ENCODE peak calls at places on chromosome 6, in nine cellular contexts. One of them, this sample, is unnamed.

GRCh38 chr6:53306819-53307347 is 41.9 kb downstream of the ELOVL5 start:
- DNase-seq in GM20000: peak; percentile 65
- DNase-seq in neural crest cell: no peak
- DNase-seq in nephron progenitor cell: no peak
- DNase-seq in left lung: no peak
- DNase-seq in brain microvascular endothelial cell: no peak
- DNase-seq in Calu3: peak; percentile 6
- DNase-seq in cardiac fibroblast: no peak
- DNase-seq in tibial nerve: no peak
- DNase-seq in this sample: no peak

GRCh38 chr6:155647354-155647753 is 191.7 kb upstream of the NOX3 start:
- DNase-seq in Calu3: no peak
- DNase-seq in left lung: no peak
- DNase-seq in tibial nerve: no peak
- DNase-seq in brain microvascular endothelial cell: no peak
- DNase-seq in cardiac fibroblast: peak; percentile 2
- DNase-seq in nephron progenitor cell: no peak
- DNase-seq in GM20000: no peak
- DNase-seq in neural crest cell: no peak
- DNase-seq in this sample: no peak

GRCh38 chr6:134714679-134715078 is 235.2 kb downstream of the ALDH8A1 start:
- DNase-seq in Calu3: peak; percentile 76
- DNase-seq in brain microvascular endothelial cell: no peak
- DNase-seq in nephron progenitor cell: no peak
- DNase-seq in neural crest cell: no peak
- DNase-seq in tibial nerve: no peak
- DNase-seq in GM20000: no peak
- DNase-seq in cardiac fibroblast: peak; percentile 79
- DNase-seq in left lung: peak; percentile 85
- DNase-seq in this sample: peak; percentile 29

GRCh38 chr6:73027691-73028090 is 197.6 kb downstream of the KHDC1L start:
- DNase-seq in cardiac fibroblast: no peak
- DNase-seq in GM20000: no peak
- DNase-seq in nephron progenitor cell: no peak
- DNase-seq in Calu3: no peak
- DNase-seq in tibial nerve: no peak
- DNase-seq in brain microvascular endothelial cell: no peak
- DNase-seq in neural crest cell: no peak
- DNase-seq in left lung: no peak
- DNase-seq in this sample: no peak

GRCh38 chr6:108627692-108628565 is 67.2 kb downstream of the FOXO3 start:
- DNase-seq in cardiac fibroblast: peak; percentile 50
- DNase-seq in GM20000: no peak
- DNase-seq in nephron progenitor cell: no peak
- DNase-seq in neural crest cell: no peak
- DNase-seq in brain microvascular endothelial cell: peak; percentile 31
- DNase-seq in tibial nerve: no peak
- DNase-seq in left lung: no peak
- DNase-seq in Calu3: no peak
- DNase-seq in this sample: no peak

GRCh38 chr6:77425676-77426075 is 37.6 kb downstream of the HTR1B start:
- DNase-seq in cardiac fibroblast: peak; percentile 62
- DNase-seq in brain microvascular endothelial cell: no peak
- DNase-seq in Calu3: no peak
- DNase-seq in tibial nerve: no peak
- DNase-seq in left lung: no peak
- DNase-seq in nephron progenitor cell: no peak
- DNase-seq in GM20000: no peak
- DNase-seq in neural crest cell: no peak
- DNase-seq in this sample: no peak

GRCh38 chr6:165646484-165646883 is 16.6 kb downstream of the PDE10A start:
- DNase-seq in cardiac fibroblast: no peak
- DNase-seq in brain microvascular endothelial cell: no peak
- DNase-seq in GM20000: no peak
- DNase-seq in nephron progenitor cell: no peak
- DNase-seq in neural crest cell: no peak
- DNase-seq in left lung: no peak
- DNase-seq in tibial nerve: no peak
- DNase-seq in Calu3: no peak
- DNase-seq in this sample: no peak

GRCh38 chr6:43933111-43933885 is 163.3 kb downstream of the VEGFA start:
- DNase-seq in brain microvascular endothelial cell: no peak
- DNase-seq in neural crest cell: no peak
- DNase-seq in cardiac fibroblast: no peak
- DNase-seq in nephron progenitor cell: peak; percentile 69
- DNase-seq in tibial nerve: no peak
- DNase-seq in GM20000: no peak
- DNase-seq in left lung: no peak
- DNase-seq in Calu3: no peak
- DNase-seq in this sample: no peak

GRCh38 chr6:155541976-155542375 is 86.3 kb upstream of the NOX3 start:
- DNase-seq in neural crest cell: no peak
- DNase-seq in cardiac fibroblast: no peak
- DNase-seq in GM20000: no peak
- DNase-seq in left lung: no peak
- DNase-seq in tibial nerve: no peak
- DNase-seq in Calu3: no peak
- DNase-seq in brain microvascular endothelial cell: no peak
- DNase-seq in nephron progenitor cell: no peak
- DNase-seq in this sample: no peak

GRCh38 chr6:160069050-160069454 is 52.6 kb upstream of the SLC22A1 start:
- DNase-seq in GM20000: peak; percentile 37
- DNase-seq in nephron progenitor cell: no peak
- DNase-seq in left lung: no peak
- DNase-seq in neural crest cell: no peak
- DNase-seq in Calu3: no peak
- DNase-seq in brain microvascular endothelial cell: no peak
- DNase-seq in cardiac fibroblast: no peak
- DNase-seq in tibial nerve: no peak
- DNase-seq in this sample: no peak

GRCh38 chr6:147852772-147853171 is 344.3 kb downstream of the SAMD5 start:
- DNase-seq in nephron progenitor cell: no peak
- DNase-seq in Calu3: no peak
- DNase-seq in GM20000: no peak
- DNase-seq in tibial nerve: no peak
- DNase-seq in neural crest cell: no peak
- DNase-seq in cardiac fibroblast: no peak
- DNase-seq in brain microvascular endothelial cell: no peak
- DNase-seq in left lung: no peak
- DNase-seq in this sample: no peak

GRCh38 chr6:147855823-147856222 is 347.3 kb downstream of the SAMD5 start:
- DNase-seq in Calu3: no peak
- DNase-seq in cardiac fibroblast: no peak
- DNase-seq in left lung: no peak
- DNase-seq in neural crest cell: no peak
- DNase-seq in brain microvascular endothelial cell: no peak
- DNase-seq in nephron progenitor cell: no peak
- DNase-seq in GM20000: no peak
- DNase-seq in tibial nerve: no peak
- DNase-seq in this sample: no peak

GRCh38 chr6:147853574-147853973 is 345.1 kb downstream of the SAMD5 start:
- DNase-seq in Calu3: no peak
- DNase-seq in GM20000: no peak
- DNase-seq in tibial nerve: no peak
- DNase-seq in cardiac fibroblast: no peak
- DNase-seq in left lung: no peak
- DNase-seq in neural crest cell: no peak
- DNase-seq in nephron progenitor cell: no peak
- DNase-seq in brain microvascular endothelial cell: no peak
- DNase-seq in this sample: no peak

DNA sequence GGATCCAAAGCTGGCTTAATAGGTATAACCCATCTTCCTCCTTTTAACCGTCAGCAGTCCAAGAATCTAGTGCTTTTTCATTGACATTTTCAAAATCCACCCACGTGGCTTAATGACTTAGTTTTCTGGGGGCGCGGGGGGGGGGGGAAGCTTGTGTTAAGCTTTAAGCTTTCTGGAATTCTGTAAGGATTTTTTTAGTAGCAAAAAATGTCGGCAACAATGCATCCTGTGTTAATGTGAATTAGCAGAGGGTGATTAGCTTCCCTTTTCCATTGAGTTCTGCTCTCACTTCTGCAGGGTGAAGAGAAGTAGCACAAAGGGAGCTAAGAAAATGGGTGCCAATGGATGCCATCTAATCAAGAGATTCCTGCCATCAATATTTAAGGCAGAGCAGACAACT is 348.2 kb downstream of the SAMD5 start:
- DNase-seq in Calu3: no peak
- DNase-seq in tibial nerve: no peak
- DNase-seq in GM20000: no peak
- DNase-seq in neural crest cell: no peak
- DNase-seq in brain microvascular endothelial cell: no peak
- DNase-seq in cardiac fibroblast: no peak
- DNase-seq in left lung: no peak
- DNase-seq in nephron progenitor cell: no peak
- DNase-seq in this sample: no peak
- TF ChIP-seq CTCF in Calu3: no peak
- TF ChIP-seq CTCF in tibial nerve: no peak
- TF ChIP-seq CTCF in GM20000: no peak
- TF ChIP-seq CTCF in neural crest cell: no peak
- TF ChIP-seq CTCF in brain microvascular endothelial cell: no peak
- TF ChIP-seq CTCF in cardiac fibroblast: no peak
- TF ChIP-seq CTCF in left lung: no peak
- TF ChIP-seq CTCF in nephron progenitor cell: no peak
- TF ChIP-seq CTCF in this sample: no peak

DNA sequence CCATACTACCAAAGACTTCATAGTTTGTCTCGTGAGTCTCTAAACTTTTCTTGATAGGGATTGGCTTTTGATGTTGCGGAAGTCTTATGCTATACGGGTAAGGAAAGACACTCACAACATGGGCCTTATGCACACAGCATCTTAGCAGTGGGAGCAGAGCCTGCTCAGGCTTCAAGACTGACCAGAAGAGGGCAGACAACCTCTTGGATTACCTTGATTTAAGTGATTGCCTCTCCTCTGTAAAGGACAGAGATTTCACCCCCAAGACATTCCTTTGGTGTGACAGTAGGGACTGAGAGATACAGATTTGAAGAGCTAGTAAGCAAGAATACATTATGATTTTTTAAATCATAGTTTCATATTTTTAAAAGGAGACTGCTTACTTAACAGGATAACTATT is 71.0 kb upstream of the SAMD3 start:
- DNase-seq in left lung: no peak
- DNase-seq in GM20000: peak; percentile 39
- DNase-seq in Calu3: peak; percentile 40
- DNase-seq in brain microvascular endothelial cell: peak; percentile 79
- DNase-seq in cardiac fibroblast: peak; percentile 66
- DNase-seq in nephron progenitor cell: peak; percentile 19
- DNase-seq in neural crest cell: peak; percentile 5
- DNase-seq in tibial nerve: no peak
- DNase-seq in this sample: peak; percentile 46
- TF ChIP-seq CTCF in left lung: peak; percentile 19
- TF ChIP-seq CTCF in GM20000: peak; percentile 47
- TF ChIP-seq CTCF in Calu3: no peak
- TF ChIP-seq CTCF in brain microvascular endothelial cell: peak; percentile 89
- TF ChIP-seq CTCF in cardiac fibroblast: peak; percentile 75
- TF ChIP-seq CTCF in nephron progenitor cell: peak; percentile 55
- TF ChIP-seq CTCF in neural crest cell: peak; percentile 63
- TF ChIP-seq CTCF in tibial nerve: no peak
- TF ChIP-seq CTCF in this sample: peak; percentile 83

GRCh38 chr6:10964684-10965083 is 77.8 kb downstream of the SYCP2L start:
- DNase-seq in nephron progenitor cell: no peak
- DNase-seq in left lung: no peak
- DNase-seq in tibial nerve: no peak
- DNase-seq in Calu3: no peak
- DNase-seq in neural crest cell: no peak
- DNase-seq in GM20000: peak; percentile 46
- DNase-seq in cardiac fibroblast: no peak
- DNase-seq in brain microvascular endothelial cell: no peak
- DNase-seq in this sample: no peak

GRCh38 chr6:10960171-10960570 is 73.3 kb downstream of the SYCP2L start:
- DNase-seq in cardiac fibroblast: no peak
- DNase-seq in GM20000: no peak
- DNase-seq in nephron progenitor cell: no peak
- DNase-seq in neural crest cell: no peak
- DNase-seq in brain microvascular endothelial cell: no peak
- DNase-seq in Calu3: no peak
- DNase-seq in left lung: no peak
- DNase-seq in tibial nerve: no peak
- DNase-seq in this sample: no peak

GRCh38 chr6:10962673-10963072 is 75.8 kb downstream of the SYCP2L start:
- DNase-seq in Calu3: no peak
- DNase-seq in nephron progenitor cell: no peak
- DNase-seq in neural crest cell: no peak
- DNase-seq in GM20000: no peak
- DNase-seq in tibial nerve: no peak
- DNase-seq in brain microvascular endothelial cell: peak; percentile 73
- DNase-seq in cardiac fibroblast: peak; percentile 80
- DNase-seq in left lung: no peak
- DNase-seq in this sample: peak; percentile 37

GRCh38 chr6:10963113-10963512 is 76.3 kb downstream of the SYCP2L start:
- DNase-seq in nephron progenitor cell: no peak
- DNase-seq in left lung: no peak
- DNase-seq in Calu3: no peak
- DNase-seq in cardiac fibroblast: no peak
- DNase-seq in brain microvascular endothelial cell: no peak
- DNase-seq in neural crest cell: no peak
- DNase-seq in tibial nerve: no peak
- DNase-seq in GM20000: no peak
- DNase-seq in this sample: no peak

DNA sequence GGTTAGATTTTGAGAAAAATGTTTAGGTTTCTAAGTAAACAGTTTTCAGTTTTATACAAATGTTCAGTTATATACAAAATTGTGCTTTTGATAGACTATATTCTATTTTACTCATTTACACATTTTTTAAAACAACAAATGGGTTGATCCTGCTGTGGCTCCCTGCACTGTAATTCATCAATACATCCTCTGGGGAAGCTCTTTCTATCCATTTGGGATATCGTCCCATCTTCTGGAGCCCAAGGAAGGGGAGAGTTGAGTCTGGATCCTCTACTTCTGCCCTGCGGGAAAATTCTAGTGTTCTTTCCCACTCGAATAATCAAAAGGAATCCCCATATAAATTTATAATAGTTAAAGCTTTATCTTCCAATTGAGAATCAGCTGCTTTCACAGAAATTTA is 75.0 kb downstream of the SYCP2L start:
- DNase-seq in cardiac fibroblast: no peak
- DNase-seq in GM20000: no peak
- DNase-seq in tibial nerve: no peak
- DNase-seq in nephron progenitor cell: no peak
- DNase-seq in brain microvascular endothelial cell: no peak
- DNase-seq in left lung: no peak
- DNase-seq in Calu3: no peak
- DNase-seq in neural crest cell: no peak
- DNase-seq in this sample: no peak
- TF ChIP-seq CTCF in cardiac fibroblast: no peak
- TF ChIP-seq CTCF in GM20000: no peak
- TF ChIP-seq CTCF in tibial nerve: no peak
- TF ChIP-seq CTCF in nephron progenitor cell: no peak
- TF ChIP-seq CTCF in brain microvascular endothelial cell: peak; percentile 37
- TF ChIP-seq CTCF in left lung: no peak
- TF ChIP-seq CTCF in Calu3: no peak
- TF ChIP-seq CTCF in neural crest cell: no peak
- TF ChIP-seq CTCF in this sample: no peak

DNA sequence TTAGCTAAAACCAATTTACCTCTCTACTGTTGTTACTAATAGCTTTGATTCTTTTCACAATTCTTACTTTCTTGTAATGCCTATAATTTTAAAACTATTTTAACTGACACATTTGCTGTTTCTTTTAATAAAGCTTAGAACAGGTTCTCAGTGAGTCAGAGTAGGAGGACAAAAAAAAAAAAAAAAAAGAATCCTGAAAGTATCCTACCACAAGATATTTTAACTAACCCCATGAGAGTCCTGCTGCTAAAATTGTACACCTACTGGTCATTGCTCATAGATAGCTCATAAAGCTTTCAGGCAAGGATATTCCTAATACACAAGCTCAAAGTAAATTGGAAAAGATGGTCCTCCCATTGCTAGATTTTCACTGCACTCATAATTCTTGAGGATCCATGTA is 301.0 kb downstream of the CENPW start:
- DNase-seq in GM20000: no peak
- DNase-seq in nephron progenitor cell: no peak
- DNase-seq in neural crest cell: no peak
- DNase-seq in cardiac fibroblast: no peak
- DNase-seq in tibial nerve: no peak
- DNase-seq in Calu3: no peak
- DNase-seq in brain microvascular endothelial cell: no peak
- DNase-seq in left lung: no peak
- DNase-seq in this sample: no peak
- TF ChIP-seq CTCF in GM20000: no peak
- TF ChIP-seq CTCF in nephron progenitor cell: no peak
- TF ChIP-seq CTCF in neural crest cell: no peak
- TF ChIP-seq CTCF in cardiac fibroblast: no peak
- TF ChIP-seq CTCF in tibial nerve: no peak
- TF ChIP-seq CTCF in Calu3: no peak
- TF ChIP-seq CTCF in brain microvascular endothelial cell: no peak
- TF ChIP-seq CTCF in left lung: no peak
- TF ChIP-seq CTCF in this sample: no peak